ENCODE peak calls at places on chromosome 19, in seven cellular contexts. Y is K562, K is H1, S is SK-N-SH, F is HCT116, N is GM12878, Q is HepG2. C is an unnamed sample.

GRCh38 chr19:50833117-50833801 is at the start of gene KLK15:
- DNase-seq in Y (no peak), K (no peak), S (no peak), F (no peak), N (no peak), Q (no peak), C (no peak)

GRCh38 chr19:19021115-19021514 is 12.2 kb downstream of the SUGP2 start:
- DNase-seq in Y (no peak), K (no peak), S (no peak), F (no peak), N (no peak), Q (peak; percentile 59), C (no peak)

GRCh38 chr19:13954185-13954584 is 1.9 kb downstream of the DCAF15 start:
- DNase-seq in Y (no peak), K (no peak), S (no peak), F (no peak), N (no peak), Q (no peak), C (no peak)

GRCh38 chr19:56403764-56404704 is at the start of gene ZNF583:
- DNase-seq in Y (peak; percentile 93), K (peak; percentile 93), S (peak; percentile 98), F (no peak), N (peak; percentile 60), Q (peak; percentile 83), C (peak; percentile 93)

GRCh38 chr19:39469567-39469966 is 11.1 kb upstream of the TIMM50 start:
- DNase-seq in Y (no peak), K (no peak), S (no peak), F (no peak), N (no peak), Q (no peak), C (no peak)

GRCh38 chr19:35120492-35120891 is 4.9 kb downstream of the FXYD3 start:
- DNase-seq in Y (no peak), K (no peak), S (no peak), F (no peak), N (no peak), Q (no peak), C (no peak)

GRCh38 chr19:8577247-8577646 is at the start of gene MYO1F:
- DNase-seq in Y (peak; percentile 58), K (no peak), S (no peak), F (no peak), N (no peak), Q (no peak), C (no peak)

GRCh38 chr19:11296264-11296663 is 304 bp downstream of the TSPAN16 start:
- DNase-seq in Y (no peak), K (no peak), S (no peak), F (no peak), N (no peak), Q (no peak), C (no peak)

GRCh38 chr19:40147693-40148347 is 43.4 kb upstream of the MAP3K10 start:
- DNase-seq in Y (peak; percentile 25), K (no peak), S (no peak), F (no peak), N (no peak), Q (no peak), C (no peak)

GRCh38 chr19:34366670-34367423 is 1.9 kb downstream of the GPI start:
- DNase-seq in Y (peak; percentile 40), K (no peak), S (no peak), F (no peak), N (no peak), Q (no peak), C (no peak)

GRCh38 chr19:15248648-15249559 is 16.7 kb upstream of the EPHX3 start:
- DNase-seq in Y (no peak), K (no peak), S (no peak), F (no peak), N (no peak), Q (no peak), C (peak; percentile 13)

GRCh38 chr19:57615346-57615745 is 1.3 kb downstream of the ZNF134 start:
- DNase-seq in Y (no peak), K (no peak), S (no peak), F (no peak), N (no peak), Q (no peak), C (no peak)

GRCh38 chr19:3656073-3656746 is 29.6 kb upstream of the CACTIN start:
- DNase-seq in Y (no peak), K (no peak), S (no peak), F (no peak), N (no peak), Q (no peak), C (no peak)

GRCh38 chr19:8575467-8575997 is 1.7 kb downstream of the MYO1F start:
- DNase-seq in Y (peak; percentile 61), K (no peak), S (no peak), F (no peak), N (no peak), Q (no peak), C (no peak)

GRCh38 chr19:41479757-41480191 is 36.8 kb downstream of the ERICH4 start:
- DNase-seq in Y (peak; percentile 58), K (no peak), S (no peak), F (no peak), N (no peak), Q (no peak), C (no peak)

GRCh38 chr19:18346091-18346490 is 5.7 kb downstream of the PGPEP1 start:
- DNase-seq in Y (no peak), K (peak; percentile 61), S (no peak), F (no peak), N (no peak), Q (no peak), C (no peak)

GRCh38 chr19:16386619-16387240 is 62.1 kb downstream of the KLF2 start:
- DNase-seq in Y (peak; percentile 60), K (no peak), S (peak; percentile 75), F (peak; percentile 27), N (no peak), Q (peak; percentile 32), C (peak; percentile 49)

GRCh38 chr19:38531515-38531914 is 86.2 kb downstream of the MAP4K1 start:
- DNase-seq in Y (no peak), K (no peak), S (no peak), F (no peak), N (no peak), Q (no peak), C (no peak)

GRCh38 chr19:467554-467953 is 6.7 kb upstream of the SHC2 start:
- DNase-seq in Y (no peak), K (no peak), S (no peak), F (no peak), N (no peak), Q (no peak), C (no peak)

GRCh38 chr19:38905620-38906019 is 5.9 kb downstream of the NFKBIB start:
- DNase-seq in Y (no peak), K (no peak), S (no peak), F (no peak), N (no peak), Q (no peak), C (no peak)

GRCh38 chr19:48745208-48745995 is 1.3 kb downstream of the IZUMO1 start:
- DNase-seq in Y (peak; percentile 85), K (peak; percentile 72), S (peak; percentile 78), F (no peak), N (no peak), Q (peak; percentile 51), C (peak; percentile 69)
- TF ChIP-seq JUND in Y (no peak), K (no peak), S (no peak), F (no peak), N (no peak), Q (no peak), C (no peak)

GRCh38 chr19:49398931-49399330 is 10.9 kb downstream of the KASH5 start:
- DNase-seq in Y (no peak), K (no peak), S (no peak), F (no peak), N (no peak), Q (no peak), C (no peak)

GRCh38 chr19:49395581-49396407 is 7.7 kb downstream of the KASH5 start:
- DNase-seq in Y (no peak), K (no peak), S (peak; percentile 9), F (no peak), N (no peak), Q (no peak), C (no peak)

GRCh38 chr19:49400034-49400433 is 12.0 kb downstream of the KASH5 start:
- DNase-seq in Y (no peak), K (no peak), S (no peak), F (no peak), N (no peak), Q (peak; percentile 15), C (no peak)

GRCh38 chr19:49396738-49397505 is 8.9 kb downstream of the KASH5 start:
- DNase-seq in Y (no peak), K (no peak), S (peak; percentile 4), F (no peak), N (no peak), Q (no peak), C (no peak)

GRCh38 chr19:49398001-49398615 is 10.1 kb downstream of the KASH5 start:
- DNase-seq in Y (no peak), K (no peak), S (peak; percentile 9), F (no peak), N (no peak), Q (no peak), C (no peak)
- TF ChIP-seq JUND in Y (no peak), K (no peak), S (no peak), F (no peak), N (no peak), Q (no peak), C (no peak)

DNA sequence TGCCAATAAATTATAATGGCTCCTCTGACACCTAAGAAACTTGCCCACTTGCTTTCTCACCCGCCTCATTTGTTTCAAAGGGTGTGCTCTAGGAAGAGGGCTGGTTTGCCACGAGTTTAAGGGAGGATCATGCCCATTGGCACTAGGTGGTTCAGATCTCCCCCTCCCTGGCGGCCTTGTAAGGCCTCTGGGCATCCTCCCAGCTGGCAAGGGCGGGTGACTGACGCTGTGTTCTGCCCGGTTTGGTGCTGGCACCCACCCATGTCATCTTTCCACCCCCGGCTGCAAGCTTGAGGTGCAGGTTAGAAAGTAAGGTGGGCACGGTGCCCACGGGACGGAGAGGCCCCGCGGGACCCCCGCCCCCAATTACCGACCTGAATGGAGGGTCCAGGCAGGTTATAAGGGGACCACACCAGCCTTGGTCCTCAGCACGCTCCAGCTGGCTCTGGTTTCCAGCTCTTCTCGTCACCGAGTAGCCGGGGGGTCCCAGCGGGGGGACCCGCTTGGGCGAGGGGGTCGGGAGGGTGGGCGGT is 90.4 kb downstream of the PTPRS start:
- DNase-seq in Y (no peak), K (no peak), S (no peak), F (no peak), N (no peak), Q (no peak), C (no peak)
- TF ChIP-seq JUND in Y (no peak), K (no peak), S (no peak), F (no peak), N (no peak), Q (no peak), C (no peak)

GRCh38 chr19:49589391-49589790 is 1.6 kb upstream of the PRR12 start:
- DNase-seq in Y (no peak), K (no peak), S (no peak), F (no peak), N (no peak), Q (no peak), C (no peak)

GRCh38 chr19:49590971-49591730 is at the start of gene PRR12:
- DNase-seq in Y (peak; percentile 81), K (peak; percentile 77), S (peak; percentile 89), F (no peak), N (no peak), Q (peak; percentile 61), C (peak; percentile 78)

GRCh38 chr19:49587227-49587626 is 3.8 kb upstream of the PRR12 start:
- DNase-seq in Y (no peak), K (no peak), S (no peak), F (no peak), N (no peak), Q (no peak), C (no peak)

GRCh38 chr19:49590071-49590970 is 661 bp upstream of the PRR12 start:
- DNase-seq in Y (peak; percentile 99), K (peak; percentile 99), S (peak; percentile 95), F (peak; percentile 97), N (peak; percentile 91), Q (peak; percentile 97), C (peak; percentile 84)

GRCh38 chr19:49588370-49589122 is 2.4 kb upstream of the PRR12 start:
- DNase-seq in Y (no peak), K (no peak), S (no peak), F (no peak), N (no peak), Q (no peak), C (no peak)
- TF ChIP-seq JUND in Y (no peak), K (no peak), S (no peak), F (no peak), N (no peak), Q (no peak), C (no peak)

C was measured in T47D.